ENCODE peak calls at places on chromosomes 6 and 20, in seven cellular contexts. V, D, F, W, B, Z and R are unnamed samples.

GRCh38 chr6:139308284-139308916 is 16.6 kb upstream of the TXLNB start:
- DNase-seq in W (no peak), D (no peak), F (peak; percentile 27), B (no peak), Z (no peak), V (no peak), R (no peak)

GRCh38 chr6:136647363-136647763 is 97.1 kb upstream of the MAP7 start:
- DNase-seq in D (no peak), B (no peak), F (peak; percentile 93), V (peak; percentile 22), W (peak; percentile 68), Z (peak; percentile 21), R (peak; percentile 37)

GRCh38 chr6:31821301-31822037 is 6.1 kb upstream of the HSPA1B start:
- DNase-seq in F (peak; percentile 41), D (no peak), Z (no peak), V (peak; percentile 73), B (peak; percentile 60), W (no peak), R (no peak)

GRCh38 chr20:64226686-64227576 is 28.6 kb upstream of the PCMTD2 start:
- DNase-seq in Z (peak; percentile 24), V (no peak), B (no peak), W (no peak), F (no peak), D (no peak), R (no peak)

GRCh38 chr20:21632031-21632430 is 73.4 kb upstream of the PAX1 start:
- DNase-seq in Z (no peak), B (no peak), V (no peak), F (no peak), D (no peak), W (no peak), R (no peak)

GRCh38 chr6:119138906-119139541 is 60.6 kb upstream of the FAM184A start:
- DNase-seq in W (no peak), V (no peak), D (no peak), B (no peak), F (no peak), Z (no peak), R (no peak)

GRCh38 chr6:52992980-52993379 is 2.1 kb downstream of the GSTA4 start:
- DNase-seq in B (no peak), D (no peak), V (no peak), F (peak; percentile 83), Z (no peak), W (no peak), R (no peak)

GRCh38 chr6:120965814-120966213 is 368.5 kb downstream of the TBC1D32 start:
- DNase-seq in F (peak; percentile 44), D (peak; percentile 14), Z (no peak), W (no peak), V (no peak), B (no peak), R (no peak)

GRCh38 chr20:258269-258858 is 840 bp downstream of the DEFB132 start:
- DNase-seq in F (no peak), Z (no peak), D (no peak), W (no peak), V (no peak), B (no peak), R (no peak)

GRCh38 chr20:17533396-17533795 is 2.2 kb upstream of the BFSP1 start:
- DNase-seq in Z (no peak), F (peak; percentile 72), D (no peak), V (no peak), B (peak; percentile 42), W (no peak), R (peak; percentile 11)

GRCh38 chr6:139081485-139081884 is 52.9 kb downstream of the ABRACL start:
- DNase-seq in D (no peak), V (no peak), F (no peak), Z (no peak), B (no peak), W (no peak), R (no peak)

GRCh38 chr20:43438578-43439316 is 18.9 kb upstream of the SRSF6 start:
- DNase-seq in D (no peak), Z (no peak), W (no peak), V (no peak), B (no peak), F (no peak), R (no peak)

GRCh38 chr6:140711019-140711613 is 1336.7 kb upstream of the CITED2 start:
- DNase-seq in F (peak; percentile 11), D (no peak), V (peak; percentile 9), Z (no peak), B (no peak), W (no peak), R (no peak)

GRCh38 chr6:76615395-76615794 is 542.9 kb upstream of the IMPG1 start:
- DNase-seq in V (no peak), Z (no peak), F (no peak), W (no peak), D (no peak), B (no peak), R (no peak)